ENCODE peak calls at places on chromosomes 1 and 21, in ten cellular contexts. One of them, this sample, is unnamed.

GRCh38 chr1:225651376-225651871 is 1.5 kb downstream of the ENAH start:
- DNase-seq in activated T-helper 1 cell treated with anti-CD3 and anti-CD28 coated beads, Interleukin-2, amount 50 U/mL, for 16 hours: no peak
- DNase-seq in hypothalamus: no peak
- DNase-seq in T-helper 1 cell: no peak
- DNase-seq in ureter: no peak
- DNase-seq in kidney glomerular epithelial cell: peak
- DNase-seq in astrocyte: peak
- DNase-seq in ELF-1: no peak
- DNase-seq in nephron progenitor cell: no peak
- DNase-seq in left cardiac atrium: no peak
- DNase-seq in this sample: no peak

GRCh38 chr1:47785561-47786271 is 211.5 kb downstream of the TRABD2B start:
- DNase-seq in T-helper 1 cell: no peak
- DNase-seq in activated T-helper 1 cell treated with anti-CD3 and anti-CD28 coated beads, Interleukin-2, amount 50 U/mL, for 16 hours: no peak
- DNase-seq in kidney glomerular epithelial cell: no peak
- DNase-seq in ELF-1: peak
- DNase-seq in ureter: no peak
- DNase-seq in nephron progenitor cell: peak
- DNase-seq in left cardiac atrium: peak
- DNase-seq in hypothalamus: no peak
- DNase-seq in astrocyte: no peak
- DNase-seq in this sample: no peak

GRCh38 chr1:67053535-67053784 is 488 bp downstream of the SLC35D1 start:
- DNase-seq in left cardiac atrium: peak
- DNase-seq in nephron progenitor cell: peak
- DNase-seq in hypothalamus: peak
- DNase-seq in T-helper 1 cell: no peak
- DNase-seq in kidney glomerular epithelial cell: no peak
- DNase-seq in activated T-helper 1 cell treated with anti-CD3 and anti-CD28 coated beads, Interleukin-2, amount 50 U/mL, for 16 hours: peak
- DNase-seq in ELF-1: peak
- DNase-seq in astrocyte: no peak
- DNase-seq in ureter: peak
- DNase-seq in this sample: no peak

GRCh38 chr1:86061660-86062059 is 94.9 kb downstream of the COL24A1 start:
- DNase-seq in ureter: no peak
- DNase-seq in hypothalamus: no peak
- DNase-seq in T-helper 1 cell: no peak
- DNase-seq in ELF-1: no peak
- DNase-seq in nephron progenitor cell: no peak
- DNase-seq in kidney glomerular epithelial cell: no peak
- DNase-seq in left cardiac atrium: no peak
- DNase-seq in activated T-helper 1 cell treated with anti-CD3 and anti-CD28 coated beads, Interleukin-2, amount 50 U/mL, for 16 hours: no peak
- DNase-seq in astrocyte: no peak
- DNase-seq in this sample: no peak

GRCh38 chr21:38323721-38324591 is 67.2 kb downstream of the KCNJ15 start:
- DNase-seq in kidney glomerular epithelial cell: peak
- DNase-seq in astrocyte: peak
- DNase-seq in ureter: no peak
- DNase-seq in left cardiac atrium: no peak
- DNase-seq in hypothalamus: no peak
- DNase-seq in nephron progenitor cell: peak
- DNase-seq in T-helper 1 cell: no peak
- DNase-seq in ELF-1: peak
- DNase-seq in activated T-helper 1 cell treated with anti-CD3 and anti-CD28 coated beads, Interleukin-2, amount 50 U/mL, for 16 hours: no peak
- DNase-seq in this sample: no peak

GRCh38 chr1:198443374-198444233 is 96.9 kb downstream of the ATP6V1G3 start:
- DNase-seq in kidney glomerular epithelial cell: peak
- DNase-seq in hypothalamus: no peak
- DNase-seq in T-helper 1 cell: no peak
- DNase-seq in ELF-1: no peak
- DNase-seq in nephron progenitor cell: no peak
- DNase-seq in ureter: no peak
- DNase-seq in left cardiac atrium: no peak
- DNase-seq in astrocyte: peak
- DNase-seq in activated T-helper 1 cell treated with anti-CD3 and anti-CD28 coated beads, Interleukin-2, amount 50 U/mL, for 16 hours: no peak
- DNase-seq in this sample: no peak

GRCh38 chr1:108749081-108749480 is 2.6 kb downstream of the STXBP3 start:
- DNase-seq in astrocyte: no peak
- DNase-seq in ELF-1: no peak
- DNase-seq in hypothalamus: no peak
- DNase-seq in activated T-helper 1 cell treated with anti-CD3 and anti-CD28 coated beads, Interleukin-2, amount 50 U/mL, for 16 hours: no peak
- DNase-seq in kidney glomerular epithelial cell: no peak
- DNase-seq in left cardiac atrium: no peak
- DNase-seq in nephron progenitor cell: no peak
- DNase-seq in ureter: no peak
- DNase-seq in T-helper 1 cell: no peak
- DNase-seq in this sample: no peak

GRCh38 chr1:208142632-208143390 is 101.4 kb downstream of the PLXNA2 start:
- DNase-seq in T-helper 1 cell: no peak
- DNase-seq in astrocyte: no peak
- DNase-seq in nephron progenitor cell: no peak
- DNase-seq in ELF-1: no peak
- DNase-seq in kidney glomerular epithelial cell: no peak
- DNase-seq in left cardiac atrium: no peak
- DNase-seq in hypothalamus: no peak
- DNase-seq in ureter: no peak
- DNase-seq in activated T-helper 1 cell treated with anti-CD3 and anti-CD28 coated beads, Interleukin-2, amount 50 U/mL, for 16 hours: no peak
- DNase-seq in this sample: no peak